ENCODE peak calls at places on chromosomes 3 and 15, in five cellular contexts. V is endothelial cell, R is H4, G is nephron progenitor cell, Q is activated T-cell treated with anti-CD3 and anti-CD28 coated beads for 1 hour. S is an unnamed sample.

GRCh38 chr15:56602253-56602652 is 131.1 kb downstream of the ZNF280D start:
- DNase-seq in V (no peak), R (no peak), G (no peak), Q (no peak), S (no peak)

GRCh38 chr15:20672469-20672868 is 130.9 kb upstream of the GOLGA6L6 start:
- DNase-seq in V (no peak), R (no peak), G (no peak), Q (no peak), S (no peak)

GRCh38 chr3:33380653-33381052 is 59.6 kb downstream of the UBP1 start:
- DNase-seq in V (no peak), R (no peak), G (no peak), Q (no peak), S (no peak)

GRCh38 chr3:119609301-119609700 is 11.6 kb downstream of the PLA1A start:
- DNase-seq in V (no peak), R (no peak), G (no peak), Q (no peak), S (no peak)

GRCh38 chr3:3699816-3700633 is 99.2 kb upstream of the LRRN1 start:
- DNase-seq in V (no peak), R (peak; percentile 27), G (no peak), Q (no peak), S (no peak)

GRCh38 chr15:88605507-88606436 is 15.4 kb upstream of the AEN start:
- DNase-seq in V (peak; percentile 61), R (no peak), G (peak; percentile 92), Q (peak; percentile 40), S (no peak)

GRCh38 chr3:181564222-181564621 is 147.5 kb upstream of the SOX2 start:
- DNase-seq in V (no peak), R (no peak), G (no peak), Q (no peak), S (peak; percentile 19)

GRCh38 chr3:69410301-69410700 is 24.4 kb upstream of the FRMD4B start:
- DNase-seq in V (peak; percentile 75), R (peak; percentile 56), G (peak; percentile 72), Q (peak; percentile 47), S (peak; percentile 83)

GRCh38 chr15:55742927-55743614 is at the start of gene PRTG:
- DNase-seq in V (peak; percentile 91), R (peak; percentile 27), G (peak; percentile 92), Q (no peak), S (peak; percentile 72)

GRCh38 chr3:65412591-65412990 is 626.1 kb downstream of the MAGI1 start:
- DNase-seq in V (peak; percentile 15), R (peak; percentile 6), G (peak; percentile 49), Q (no peak), S (peak; percentile 14)

GRCh38 chr3:115693868-115694267 is 70.6 kb downstream of the GAP43 start:
- DNase-seq in V (no peak), R (no peak), G (peak; percentile 30), Q (no peak), S (no peak)

GRCh38 chr3:72306800-72307341 is 521.9 kb upstream of the PROK2 start:
- DNase-seq in V (no peak), R (peak; percentile 22), G (peak; percentile 87), Q (no peak), S (no peak)

GRCh38 chr3:197367081-197367780 is 68.8 kb upstream of the DLG1 start:
- DNase-seq in V (no peak), R (peak; percentile 99), G (no peak), Q (no peak), S (no peak)

GRCh38 chr3:42097166-42097946 is 6.2 kb downstream of the TRAK1 start:
- DNase-seq in V (no peak), R (peak; percentile 7), G (no peak), Q (no peak), S (no peak)

GRCh38 chr3:149016669-149017541 is 25.6 kb downstream of the GYG1 start:
- DNase-seq in V (no peak), R (peak; percentile 84), G (no peak), Q (no peak), S (peak; percentile 34)

GRCh38 chr15:67980171-67980570 is 73.9 kb upstream of the PIAS1 start:
- DNase-seq in V (no peak), R (no peak), G (no peak), Q (no peak), S (no peak)

GRCh38 chr3:52495777-52496602 is 852 bp downstream of the STAB1 start:
- DNase-seq in V (no peak), R (peak; percentile 18), G (no peak), Q (no peak), S (no peak)

GRCh38 chr15:45720183-45720582 is 85.4 kb downstream of the SQOR start:
- DNase-seq in V (no peak), R (no peak), G (no peak), Q (no peak), S (no peak)

GRCh38 chr15:66638377-66638776 is 63.7 kb upstream of the SMAD6 start:
- DNase-seq in V (no peak), R (no peak), G (no peak), Q (no peak), S (no peak)

GRCh38 chr3:47324278-47324865 is 41.6 kb downstream of the KLHL18 start:
- DNase-seq in V (peak; percentile 72), R (peak; percentile 43), G (peak; percentile 54), Q (peak; percentile 26), S (peak; percentile 82)

GRCh38 chr3:6860911-6861330 is at the start of gene GRM7:
- DNase-seq in V (peak; percentile 21), R (no peak), G (peak; percentile 61), Q (no peak), S (no peak)

GRCh38 chr3:3015472-3016089 is 94.6 kb downstream of the IL5RA start:
- DNase-seq in V (no peak), R (peak; percentile 58), G (no peak), Q (no peak), S (peak; percentile 79)

GRCh38 chr15:70240082-70240481 is 142.4 kb upstream of the TLE3 start:
- DNase-seq in V (no peak), R (no peak), G (no peak), Q (no peak), S (no peak)

GRCh38 chr3:36482880-36483279 is 102.6 kb downstream of the STAC start:
- DNase-seq in V (no peak), R (no peak), G (no peak), Q (no peak), S (no peak)

S was measured in SK-MEL-5.